ENCODE peak calls at places on chromosomes 2 and 18, in nine cellular contexts. U is astrocyte of the spinal cord, A is A549, Q is fibroblast of mammary gland, T is ovary, E is tibial nerve, H is mucosa of descending colon, M is psoas muscle, V is lower lobe of right lung. L is an unnamed sample.

GRCh38 chr2:37201766-37202165 is 5.5 kb downstream of the CEBPZOS start:
- DNase-seq in U (peak; percentile 24), A (no peak), Q (peak; percentile 38), T (no peak), E (no peak), H (no peak), M (no peak), V (no peak), L (no peak)

GRCh38 chr2:157868993-157869392 is 7.1 kb downstream of the ACVR1 start:
- DNase-seq in U (no peak), A (no peak), Q (peak; percentile 57), T (no peak), E (no peak), H (no peak), M (no peak), V (no peak), L (peak; percentile 28)

GRCh38 chr18:79356435-79356834 is 39.3 kb upstream of the NFATC1 start:
- DNase-seq in U (no peak), A (no peak), Q (no peak), T (no peak), E (no peak), H (no peak), M (no peak), V (no peak), L (no peak)

GRCh38 chr18:32612651-32613050 is 142.0 kb upstream of the GAREM1 start:
- DNase-seq in U (no peak), A (no peak), Q (no peak), T (no peak), E (no peak), H (no peak), M (no peak), V (no peak), L (no peak)

GRCh38 chr2:74267068-74267467 is 68.7 kb downstream of the MTHFD2 start:
- DNase-seq in U (no peak), A (peak; percentile 55), Q (no peak), T (no peak), E (no peak), H (peak; percentile 83), M (no peak), V (no peak), L (no peak)

GRCh38 chr2:219184116-219184515 is 6.0 kb downstream of the RETREG2 start:
- DNase-seq in U (no peak), A (no peak), Q (no peak), T (no peak), E (no peak), H (no peak), M (no peak), V (no peak), L (no peak)

GRCh38 chr2:111675419-111676194 is 208.4 kb downstream of the ANAPC1 start:
- DNase-seq in U (no peak), A (no peak), Q (no peak), T (no peak), E (no peak), H (no peak), M (no peak), V (no peak), L (no peak)

GRCh38 chr2:207930747-207931146 is 94.6 kb downstream of the PLEKHM3 start:
- DNase-seq in U (no peak), A (no peak), Q (no peak), T (no peak), E (no peak), H (peak; percentile 79), M (no peak), V (peak; percentile 52), L (no peak)

GRCh38 chr18:23683155-23683554 is 6.1 kb upstream of the LAMA3 start:
- DNase-seq in U (no peak), A (no peak), Q (no peak), T (no peak), E (no peak), H (no peak), M (no peak), V (no peak), L (no peak)

GRCh38 chr18:27695509-27695908 is 481.4 kb downstream of the CDH2 start:
- DNase-seq in U (no peak), A (no peak), Q (no peak), T (no peak), E (no peak), H (no peak), M (no peak), V (no peak), L (no peak)

GRCh38 chr2:21041943-21042707 is 1.7 kb downstream of the APOB start:
- DNase-seq in U (no peak), A (no peak), Q (peak; percentile 9), T (no peak), E (no peak), H (no peak), M (no peak), V (no peak), L (no peak)

GRCh38 chr18:51734576-51734975 is 537.1 kb upstream of the MEX3C start:
- DNase-seq in U (no peak), A (no peak), Q (no peak), T (no peak), E (no peak), H (no peak), M (no peak), V (no peak), L (no peak)

GRCh38 chr18:36518839-36519238 is 221.3 kb downstream of the FHOD3 start:
- DNase-seq in U (no peak), A (no peak), Q (no peak), T (no peak), E (no peak), H (no peak), M (no peak), V (no peak), L (no peak)

GRCh38 chr2:10810175-10811161 is 2.1 kb downstream of the PDIA6 start:
- DNase-seq in U (peak; percentile 32), A (no peak), Q (peak; percentile 31), T (no peak), E (no peak), H (no peak), M (no peak), V (no peak), L (peak; percentile 24)

GRCh38 chr18:47215554-47216138 is 35.8 kb downstream of the SKOR2 start:
- DNase-seq in U (peak; percentile 52), A (peak; percentile 11), Q (peak; percentile 77), T (no peak), E (peak; percentile 15), H (peak; percentile 14), M (no peak), V (no peak), L (peak; percentile 69)

GRCh38 chr2:184053326-184053725 is 545.0 kb upstream of the ZNF804A start:
- DNase-seq in U (peak; percentile 13), A (no peak), Q (no peak), T (no peak), E (no peak), H (peak; percentile 86), M (no peak), V (no peak), L (no peak)

GRCh38 chr2:181581534-181581933 is 75.4 kb downstream of the CERKL start:
- DNase-seq in U (no peak), A (no peak), Q (no peak), T (no peak), E (no peak), H (no peak), M (no peak), V (no peak), L (no peak)

GRCh38 chr2:179037807-179038206 is 12.1 kb downstream of the CCDC141 start:
- DNase-seq in U (no peak), A (no peak), Q (no peak), T (no peak), E (no peak), H (no peak), M (no peak), V (no peak), L (no peak)

GRCh38 chr2:102485151-102485769 is 12.2 kb downstream of the SLC9A4 start:
- DNase-seq in U (no peak), A (no peak), Q (peak; percentile 1), T (no peak), E (no peak), H (no peak), M (no peak), V (no peak), L (peak; percentile 46)

GRCh38 chr18:22176622-22177495 is 7.5 kb downstream of the GATA6 start:
- DNase-seq in U (no peak), A (no peak), Q (no peak), T (peak; percentile 55), E (no peak), H (peak; percentile 47), M (no peak), V (peak; percentile 60), L (peak; percentile 59)
- H3K4me3 ChIP-seq in U (peak overlapping the region; percentile 10), A (no peak overlapping the region), Q (no peak overlapping the region), T (peak overlapping the region; percentile 51), E (no peak overlapping the region), H (no peak overlapping the region), M (no peak overlapping the region), V (peak overlapping the region; percentile 79), L (peak overlapping the region; percentile 97)

GRCh38 chr2:142865924-142866323 is 11.5 kb upstream of the KYNU start:
- DNase-seq in U (peak; percentile 27), A (no peak), Q (no peak), T (no peak), E (no peak), H (no peak), M (no peak), V (no peak), L (peak; percentile 37)
- TF ChIP-seq CTCF in U (no peak), A (no peak), Q (no peak), T (no peak), E (no peak), H (no peak), M (no peak), V (no peak), L (no peak)

DNA sequence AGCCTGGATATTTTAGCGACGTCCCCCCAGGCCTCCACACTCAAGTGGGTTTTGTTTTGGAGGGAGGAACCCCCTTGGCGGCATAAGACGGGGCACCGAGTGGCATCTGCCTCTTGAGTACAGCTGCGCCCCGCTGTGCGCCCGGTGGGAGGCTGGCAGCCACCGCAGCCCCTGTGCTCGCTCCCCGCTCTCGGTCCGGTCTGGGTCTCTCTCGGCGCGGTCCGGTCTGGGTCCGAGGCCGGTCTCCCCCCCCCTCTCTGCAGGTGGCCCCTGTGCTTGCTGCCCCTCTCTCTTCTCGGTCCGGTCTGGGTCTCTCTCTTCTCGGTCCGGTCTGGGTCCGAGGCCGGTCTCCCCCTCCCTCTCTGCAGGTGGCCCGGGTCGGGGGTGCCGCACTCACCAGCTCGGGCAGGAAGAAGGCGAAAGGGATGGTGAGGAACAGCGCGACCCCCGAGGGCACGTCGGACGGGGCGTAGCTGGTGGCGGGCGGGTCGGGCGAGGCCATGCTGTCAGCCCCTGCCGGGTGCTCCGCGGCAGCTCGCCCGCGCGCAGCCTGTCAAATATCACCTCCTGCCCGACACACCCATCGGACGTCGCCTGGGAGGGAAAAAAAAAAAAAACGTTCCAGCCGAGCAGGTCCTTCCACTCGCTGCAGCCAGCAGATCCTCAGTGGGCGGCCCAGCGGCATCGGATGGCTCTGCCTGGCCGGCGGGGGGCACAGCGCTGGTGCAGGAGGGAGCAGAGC is at the start of gene MALL:
- DNase-seq in U (peak; percentile 69), A (peak; percentile 65), Q (no peak), T (no peak), E (no peak), H (peak; percentile 71), M (no peak), V (peak; percentile 79), L (peak; percentile 60)
- H3K4me3 ChIP-seq in U (peak within 1 kb of the TSS; percentile 81), A (peak within 1 kb of the TSS; percentile 90), Q (peak within 1 kb of the TSS; percentile 44), T (peak within 1 kb of the TSS; percentile 30), E (peak within 1 kb of the TSS; percentile 45), H (peak within 1 kb of the TSS; percentile 30), M (peak within 1 kb of the TSS; percentile 58), V (peak within 1 kb of the TSS; percentile 52), L (peak within 1 kb of the TSS; percentile 69)

DNA sequence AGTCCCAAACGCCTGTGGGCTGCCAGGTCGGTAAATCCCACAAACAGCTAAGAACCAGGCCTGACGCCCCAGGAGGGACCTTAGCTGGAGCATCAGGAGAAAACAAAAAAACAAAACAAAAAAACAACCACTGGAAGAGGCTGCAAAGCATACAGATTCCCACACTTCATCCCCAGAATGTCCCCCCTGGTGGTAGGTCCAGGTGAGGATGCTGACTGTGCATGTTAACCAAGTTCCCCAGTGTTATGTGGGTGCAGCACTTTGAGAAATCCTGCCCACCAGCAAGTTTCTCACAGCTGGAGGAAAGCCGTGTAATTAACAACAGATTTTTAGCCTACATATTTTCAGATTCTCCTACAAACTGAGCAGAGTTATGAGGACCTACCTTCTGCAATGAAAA is 15.1 kb downstream of the ST3GAL5 start:
- DNase-seq in U (no peak), A (no peak), Q (no peak), T (no peak), E (no peak), H (no peak), M (no peak), V (no peak), L (no peak)
- TF ChIP-seq CTCF in U (peak; percentile 23), A (no peak), Q (peak; percentile 30), T (no peak), E (no peak), H (no peak), M (no peak), V (no peak), L (peak; percentile 26)